ENCODE peak calls at places on chromosomes 13 and 19, in six cellular contexts. One of them, this sample, is unnamed.

GRCh38 chr13:80924596-80924995 is 583.7 kb upstream of the SPRY2 start:
- DNase-seq in SK-N-SH: no peak
- DNase-seq in stomach: no peak
- DNase-seq in ovary: no peak
- DNase-seq in transverse colon: no peak
- DNase-seq in tibial nerve: no peak
- DNase-seq in this sample: no peak

GRCh38 chr19:42540071-42540553 is 11.8 kb upstream of the CEACAM1 start:
- DNase-seq in SK-N-SH: no peak
- DNase-seq in stomach: peak; percentile 1
- DNase-seq in ovary: no peak
- DNase-seq in transverse colon: no peak
- DNase-seq in tibial nerve: no peak
- DNase-seq in this sample: no peak

GRCh38 chr13:79812070-79812850 is 331.3 kb downstream of the NDFIP2 start:
- DNase-seq in SK-N-SH: no peak
- DNase-seq in stomach: no peak
- DNase-seq in ovary: no peak
- DNase-seq in transverse colon: no peak
- DNase-seq in tibial nerve: no peak
- DNase-seq in this sample: no peak

GRCh38 chr19:1941146-1942077 is at the start of gene CSNK1G2:
- DNase-seq in SK-N-SH: no peak
- DNase-seq in stomach: no peak
- DNase-seq in ovary: peak; percentile 42
- DNase-seq in transverse colon: peak; percentile 30
- DNase-seq in tibial nerve: no peak
- DNase-seq in this sample: no peak

GRCh38 chr19:18029617-18030338 is 21.8 kb downstream of the ARRDC2 start:
- DNase-seq in SK-N-SH: peak; percentile 66
- DNase-seq in stomach: peak; percentile 61
- DNase-seq in ovary: no peak
- DNase-seq in transverse colon: peak; percentile 59
- DNase-seq in tibial nerve: no peak
- DNase-seq in this sample: peak; percentile 66

GRCh38 chr19:42606660-42607351 is 12.1 kb upstream of the CEACAM8 start:
- DNase-seq in SK-N-SH: peak; percentile 76
- DNase-seq in stomach: peak; percentile 89
- DNase-seq in ovary: no peak
- DNase-seq in transverse colon: peak; percentile 73
- DNase-seq in tibial nerve: no peak
- DNase-seq in this sample: peak; percentile 89

GRCh38 chr19:29640231-29640630 is 25.0 kb upstream of the PLEKHF1 start:
- DNase-seq in SK-N-SH: no peak
- DNase-seq in stomach: no peak
- DNase-seq in ovary: no peak
- DNase-seq in transverse colon: no peak
- DNase-seq in tibial nerve: no peak
- DNase-seq in this sample: no peak

GRCh38 chr19:12801466-12802266 is at the start of the genes PRDX2 and THSD8:
- DNase-seq in SK-N-SH: peak; percentile 94
- DNase-seq in stomach: peak; percentile 87
- DNase-seq in ovary: peak; percentile 83
- DNase-seq in transverse colon: peak; percentile 90
- DNase-seq in tibial nerve: no peak
- DNase-seq in this sample: peak; percentile 95

GRCh38 chr13:20441879-20442278 is 83.8 kb downstream of the CRYL1 start:
- DNase-seq in SK-N-SH: no peak
- DNase-seq in stomach: no peak
- DNase-seq in ovary: no peak
- DNase-seq in transverse colon: no peak
- DNase-seq in tibial nerve: no peak
- DNase-seq in this sample: no peak

GRCh38 chr19:2249880-2250764 is 999 bp downstream of the AMH start:
- DNase-seq in SK-N-SH: peak; percentile 36
- DNase-seq in stomach: no peak
- DNase-seq in ovary: no peak
- DNase-seq in transverse colon: no peak
- DNase-seq in tibial nerve: no peak
- DNase-seq in this sample: no peak

DNA sequence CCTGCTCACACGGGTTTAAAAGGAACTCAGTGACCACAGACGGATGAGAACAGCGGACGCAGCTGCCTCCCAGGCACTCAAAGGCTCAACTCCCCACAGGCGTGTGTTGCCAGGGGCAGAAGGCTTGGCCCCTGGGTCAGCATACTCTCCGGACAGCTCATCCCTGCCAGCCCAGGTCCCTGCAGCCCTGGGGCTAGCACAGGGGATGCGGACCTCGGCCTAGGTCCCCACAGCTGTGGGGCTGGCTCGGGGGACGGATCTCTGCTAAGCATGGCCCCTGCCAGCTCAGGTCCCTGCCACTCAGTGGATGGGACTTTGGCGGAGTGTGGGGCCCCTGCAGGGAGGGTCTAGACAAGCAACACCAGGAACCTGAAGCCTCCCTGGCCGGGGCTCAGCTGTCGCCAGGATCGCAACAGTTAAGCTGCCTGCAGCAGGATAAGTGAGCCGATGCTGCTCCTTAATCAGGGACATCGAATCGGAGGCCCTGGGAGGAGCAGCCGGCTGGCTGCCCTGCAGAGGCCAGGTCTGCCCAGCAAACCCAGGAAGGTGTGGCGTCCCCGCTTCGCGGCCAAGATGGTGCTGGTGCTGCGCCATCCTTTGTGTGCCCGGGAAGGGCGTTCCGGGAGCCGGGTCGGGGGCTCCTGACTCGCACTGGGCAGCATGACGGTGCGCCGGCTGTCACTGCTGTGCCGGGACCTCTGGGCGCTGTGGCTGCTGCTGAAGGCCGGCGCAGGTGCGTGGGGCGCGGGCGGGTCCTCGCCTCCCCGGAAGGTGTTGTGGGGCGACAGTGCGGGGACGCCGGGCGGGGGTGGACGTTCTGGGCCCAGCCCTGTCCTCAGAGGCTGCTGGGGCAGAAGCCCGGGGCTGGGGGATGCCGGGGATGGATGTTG is 32.5 kb downstream of the MCF2L start:
- DNase-seq in SK-N-SH: peak; percentile 95
- DNase-seq in stomach: peak; percentile 68
- DNase-seq in ovary: no peak
- DNase-seq in transverse colon: peak; percentile 41
- DNase-seq in tibial nerve: no peak
- DNase-seq in this sample: peak; percentile 77
- TF ChIP-seq EP300 in SK-N-SH: no peak
- TF ChIP-seq EP300 in stomach: no peak
- TF ChIP-seq EP300 in ovary: no peak
- TF ChIP-seq EP300 in transverse colon: no peak
- TF ChIP-seq EP300 in tibial nerve: no peak
- TF ChIP-seq EP300 in this sample: no peak

GRCh38 chr19:9054768-9055167 is 32.1 kb upstream of the OR1M1 start:
- DNase-seq in SK-N-SH: no peak
- DNase-seq in stomach: no peak
- DNase-seq in ovary: no peak
- DNase-seq in transverse colon: no peak
- DNase-seq in tibial nerve: no peak
- DNase-seq in this sample: no peak

GRCh38 chr19:9057505-9058258 is 29.2 kb upstream of the OR1M1 start:
- DNase-seq in SK-N-SH: no peak
- DNase-seq in stomach: no peak
- DNase-seq in ovary: no peak
- DNase-seq in transverse colon: no peak
- DNase-seq in tibial nerve: no peak
- DNase-seq in this sample: no peak

GRCh38 chr19:9061879-9062278 is 25.0 kb upstream of the OR1M1 start:
- DNase-seq in SK-N-SH: no peak
- DNase-seq in stomach: no peak
- DNase-seq in ovary: no peak
- DNase-seq in transverse colon: no peak
- DNase-seq in tibial nerve: no peak
- DNase-seq in this sample: no peak

GRCh38 chr19:9065457-9066014 is 21.3 kb upstream of the OR1M1 start:
- DNase-seq in SK-N-SH: no peak
- DNase-seq in stomach: no peak
- DNase-seq in ovary: no peak
- DNase-seq in transverse colon: no peak
- DNase-seq in tibial nerve: no peak
- DNase-seq in this sample: peak; percentile 55

DNA sequence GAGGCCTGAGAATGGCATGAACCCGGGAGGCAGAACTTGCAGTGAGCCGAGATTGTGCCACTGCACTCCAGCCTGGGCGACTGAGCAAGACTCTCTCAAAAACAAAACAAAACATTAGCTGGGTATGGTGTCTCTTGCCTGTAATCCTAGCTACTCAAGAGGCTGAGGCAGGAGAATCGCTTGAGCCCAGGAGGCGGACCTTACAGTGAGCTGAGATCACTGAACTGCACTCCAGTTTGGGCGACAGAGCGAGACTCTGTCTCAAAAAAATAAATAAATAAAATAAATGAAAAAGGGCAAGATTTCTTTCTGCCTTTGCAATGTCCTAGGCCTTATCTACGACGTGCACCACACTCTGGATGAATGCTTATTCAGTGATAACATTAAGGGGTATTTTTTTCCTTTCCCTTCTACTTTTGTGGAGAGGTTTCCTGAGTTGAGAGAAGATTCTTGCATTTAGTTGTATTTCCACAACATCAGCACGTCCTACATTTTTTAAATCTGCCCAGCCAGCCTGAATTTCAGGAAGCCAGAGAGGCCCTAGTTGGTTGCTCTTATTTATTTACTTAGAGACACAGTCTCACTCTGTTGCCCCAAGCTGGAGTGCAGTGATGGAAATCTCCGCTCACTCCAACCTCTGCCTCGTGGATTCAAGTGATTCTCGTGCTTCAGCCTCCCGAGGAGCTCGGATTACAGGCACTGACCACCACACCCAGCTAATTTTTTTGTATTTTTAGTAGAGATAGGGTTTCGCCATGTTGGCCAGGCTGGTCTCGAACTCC is 26.1 kb upstream of the OR1M1 start:
- DNase-seq in SK-N-SH: no peak
- DNase-seq in stomach: no peak
- DNase-seq in ovary: no peak
- DNase-seq in transverse colon: no peak
- DNase-seq in tibial nerve: no peak
- DNase-seq in this sample: no peak
- H3K9me3 ChIP-seq in SK-N-SH: no peaks in the 10 kb centered on the region
- H3K9me3 ChIP-seq in stomach: no peaks in the 10 kb centered on the region
- H3K9me3 ChIP-seq in ovary: no peaks in the 10 kb centered on the region
- H3K9me3 ChIP-seq in transverse colon: no peaks in the 10 kb centered on the region
- H3K9me3 ChIP-seq in tibial nerve: no peaks in the 10 kb centered on the region
- H3K9me3 ChIP-seq in this sample: no peaks in the 10 kb centered on the region

DNA sequence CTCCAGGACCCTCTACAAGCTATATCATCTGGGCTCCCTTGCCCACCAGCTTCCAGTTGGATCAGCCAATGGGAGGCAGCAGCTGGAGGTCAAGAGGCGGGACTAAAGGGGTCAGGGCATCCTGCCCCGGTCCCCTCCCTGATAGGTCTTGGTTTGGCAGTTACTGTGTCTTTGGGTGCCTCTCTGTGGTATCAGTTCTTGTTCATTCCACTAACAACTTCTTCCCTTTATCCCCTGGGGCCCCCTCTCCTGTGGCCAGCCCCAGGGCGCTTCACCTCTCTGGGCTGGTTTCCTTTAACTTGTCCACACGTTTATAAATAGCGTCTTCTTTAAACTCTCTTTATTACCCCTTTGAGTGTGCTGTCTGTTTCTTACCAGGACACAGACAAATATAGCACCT is 83.6 kb downstream of the DCT start:
- DNase-seq in SK-N-SH: no peak
- DNase-seq in stomach: no peak
- DNase-seq in ovary: no peak
- DNase-seq in transverse colon: no peak
- DNase-seq in tibial nerve: no peak
- DNase-seq in this sample: no peak
- TF ChIP-seq EP300 in SK-N-SH: no peak
- TF ChIP-seq EP300 in stomach: no peak
- TF ChIP-seq EP300 in ovary: no peak
- TF ChIP-seq EP300 in transverse colon: no peak
- TF ChIP-seq EP300 in tibial nerve: no peak
- TF ChIP-seq EP300 in this sample: no peak

GRCh38 chr13:48072304-48072703 is 22.6 kb downstream of the MED4 start:
- DNase-seq in SK-N-SH: no peak
- DNase-seq in stomach: no peak
- DNase-seq in ovary: no peak
- DNase-seq in transverse colon: no peak
- DNase-seq in tibial nerve: no peak
- DNase-seq in this sample: no peak
- H3K9me3 ChIP-seq in SK-N-SH: peaks cover 23% of the 10 kb centered on the region
- H3K9me3 ChIP-seq in stomach: peaks cover 59% of the 10 kb centered on the region
- H3K9me3 ChIP-seq in ovary: no peaks in the 10 kb centered on the region
- H3K9me3 ChIP-seq in transverse colon: peaks cover 33% of the 10 kb centered on the region
- H3K9me3 ChIP-seq in tibial nerve: peaks cover 53% of the 10 kb centered on the region
- H3K9me3 ChIP-seq in this sample: peaks cover 46% of the 10 kb centered on the region

DNA sequence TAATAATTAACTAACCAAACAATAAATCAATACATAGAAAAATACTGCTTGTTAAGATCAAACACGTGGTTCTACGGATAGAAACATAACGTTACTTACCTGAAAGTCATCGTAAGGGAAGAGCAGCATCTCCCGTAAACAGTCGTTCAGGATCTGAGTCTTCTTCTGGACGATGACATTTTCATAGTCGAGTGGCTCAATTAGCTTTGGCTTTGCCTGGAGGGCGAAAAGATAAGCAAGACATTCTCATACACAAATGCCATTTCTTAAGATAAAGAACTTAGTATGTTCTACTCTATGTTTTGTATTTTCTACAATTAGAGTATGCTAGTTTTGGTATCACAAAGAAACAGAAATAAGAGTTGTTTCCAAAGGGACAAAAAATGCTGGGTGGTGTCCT is 22.5 kb downstream of the DOCK9 start:
- DNase-seq in SK-N-SH: no peak
- DNase-seq in stomach: no peak
- DNase-seq in ovary: no peak
- DNase-seq in transverse colon: no peak
- DNase-seq in tibial nerve: no peak
- DNase-seq in this sample: no peak
- TF ChIP-seq EP300 in SK-N-SH: no peak
- TF ChIP-seq EP300 in stomach: no peak
- TF ChIP-seq EP300 in ovary: no peak
- TF ChIP-seq EP300 in transverse colon: no peak
- TF ChIP-seq EP300 in tibial nerve: no peak
- TF ChIP-seq EP300 in this sample: no peak

GRCh38 chr19:20558011-20558410 is 7.6 kb downstream of the ZNF737 start:
- DNase-seq in SK-N-SH: no peak
- DNase-seq in stomach: no peak
- DNase-seq in ovary: no peak
- DNase-seq in transverse colon: no peak
- DNase-seq in tibial nerve: no peak
- DNase-seq in this sample: no peak
- H3K9me3 ChIP-seq in SK-N-SH: peaks cover 14% of the 10 kb centered on the region
- H3K9me3 ChIP-seq in stomach: peaks cover 96% of the 10 kb centered on the region
- H3K9me3 ChIP-seq in ovary: peaks cover 7% of the 10 kb centered on the region
- H3K9me3 ChIP-seq in transverse colon: peaks cover 70% of the 10 kb centered on the region
- H3K9me3 ChIP-seq in tibial nerve: peaks cover 96% of the 10 kb centered on the region
- H3K9me3 ChIP-seq in this sample: peaks cover 85% of the 10 kb centered on the region

DNA sequence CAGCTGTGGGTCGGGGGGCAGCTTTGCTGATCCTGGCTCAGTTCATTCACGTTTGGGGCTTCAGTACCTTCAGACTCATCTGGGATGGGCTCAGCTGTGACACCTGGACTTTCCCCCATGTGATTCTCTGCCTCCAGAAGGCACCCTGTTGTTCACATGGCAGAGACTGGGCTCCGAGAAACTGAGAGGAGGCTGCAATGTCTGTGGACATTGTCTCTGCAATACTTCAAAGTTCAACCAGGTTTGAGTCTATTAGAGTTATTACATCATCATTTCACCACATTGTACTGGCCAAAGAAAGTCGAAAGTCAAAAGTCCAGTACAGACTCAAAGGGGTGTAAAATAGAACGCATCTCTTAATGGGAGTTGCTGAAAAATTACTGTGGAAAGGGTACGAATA is 8.0 kb downstream of the CYP4F12 start:
- DNase-seq in SK-N-SH: no peak
- DNase-seq in stomach: no peak
- DNase-seq in ovary: no peak
- DNase-seq in transverse colon: no peak
- DNase-seq in tibial nerve: no peak
- DNase-seq in this sample: no peak
- TF ChIP-seq EP300 in SK-N-SH: no peak
- TF ChIP-seq EP300 in stomach: no peak
- TF ChIP-seq EP300 in ovary: no peak
- TF ChIP-seq EP300 in transverse colon: no peak
- TF ChIP-seq EP300 in tibial nerve: no peak
- TF ChIP-seq EP300 in this sample: no peak